ENCODE peak calls at places on chromosomes 2 and 18, in six cellular contexts. F, H, A, S, R and I are unnamed samples.

GRCh38 chr18:61666876-61667590 is 225.8 kb downstream of the RNF152 start:
- DNase-seq in F (no peak), H (no peak), A (no peak), S (no peak), R (no peak), I (peak; percentile 84)

GRCh38 chr2:30265441-30266015 is 34.2 kb downstream of the LBH start:
- DNase-seq in F (no peak), H (no peak), A (peak; percentile 42), S (no peak), R (no peak), I (no peak)

GRCh38 chr2:19898592-19899329 is 3.0 kb downstream of the TTC32 start:
- DNase-seq in F (no peak), H (no peak), A (no peak), S (no peak), R (no peak), I (no peak)

GRCh38 chr18:61870151-61870550 is 22.7 kb downstream of the RNF152 start:
- DNase-seq in F (peak; percentile 41), H (no peak), A (no peak), S (no peak), R (no peak), I (no peak)

GRCh38 chr2:159454185-159454584 is 162.2 kb downstream of the BAZ2B start:
- DNase-seq in F (no peak), H (no peak), A (no peak), S (no peak), R (no peak), I (no peak)

GRCh38 chr2:45691600-45691999 is 40.1 kb downstream of the PRKCE start:
- DNase-seq in F (no peak), H (no peak), A (no peak), S (no peak), R (no peak), I (peak; percentile 65)

GRCh38 chr2:1601064-1601405 is 143.3 kb downstream of the PXDN start:
- DNase-seq in F (no peak), H (no peak), A (no peak), S (no peak), R (no peak), I (no peak)

GRCh38 chr18:28511421-28511821 is 334.5 kb upstream of the CDH2 start:
- DNase-seq in F (no peak), H (no peak), A (no peak), S (no peak), R (no peak), I (no peak)

GRCh38 chr2:23350026-23350791 is 34.8 kb upstream of the KLHL29 start:
- DNase-seq in F (no peak), H (no peak), A (no peak), S (no peak), R (no peak), I (peak; percentile 75)

GRCh38 chr2:196967126-196967525 is 40.6 kb upstream of the PGAP1 start:
- DNase-seq in F (no peak), H (no peak), A (no peak), S (no peak), R (no peak), I (no peak)

GRCh38 chr18:51188024-51188701 is 9.3 kb downstream of the MEX3C start:
- DNase-seq in F (no peak), H (no peak), A (no peak), S (no peak), R (no peak), I (no peak)

GRCh38 chr2:37414470-37414949 is 70.1 kb downstream of the QPCT start:
- DNase-seq in F (peak; percentile 72), H (peak; percentile 62), A (no peak), S (peak; percentile 38), R (no peak), I (peak; percentile 32)

GRCh38 chr2:118967124-118967880 is 25.3 kb downstream of the MARCO start:
- DNase-seq in F (no peak), H (no peak), A (no peak), S (no peak), R (no peak), I (no peak)

GRCh38 chr18:3647636-3648035 is 197.7 kb downstream of the TGIF1 start:
- DNase-seq in F (no peak), H (no peak), A (no peak), S (no peak), R (no peak), I (no peak)

GRCh38 chr2:173553589-173553988 is 198.9 kb downstream of the CDCA7 start:
- DNase-seq in F (no peak), H (no peak), A (no peak), S (no peak), R (no peak), I (no peak)